ENCODE peak calls at places on chromosomes 16 and 17, in four cellular contexts. P is fibroblast of the aortic adventitia; T is Peyer's patch; C is CD8-positive, alpha-beta T cell. L is an unnamed sample.

GRCh38 chr16:82761236-82761635 is 134.5 kb downstream of the CDH13 start:
- DNase-seq in P (peak), T (peak), C (no peak), L (no peak)

GRCh38 chr17:77323413-77324171 is 182.8 kb downstream of the SEC14L1 start:
- DNase-seq in P (peak), T (peak), C (no peak), L (peak)

GRCh38 chr16:680967-681745 is 946 bp downstream of the STUB1 start:
- DNase-seq in P (peak), T (peak), C (no peak), L (peak)

GRCh38 chr16:13021996-13022395 is 120.6 kb downstream of the SHISA9 start:
- DNase-seq in P (no peak), T (no peak), C (no peak), L (no peak)

GRCh38 chr17:78343433-78344201 is 16.3 kb downstream of the SOCS3 start:
- DNase-seq in P (no peak), T (peak), C (peak), L (peak)

GRCh38 chr17:47413872-47414271 is 90.1 kb downstream of the EFCAB13 start:
- DNase-seq in P (no peak), T (no peak), C (no peak), L (no peak)

GRCh38 chr17:65191805-65192740 is 54.9 kb downstream of the RGS9 start:
- DNase-seq in P (peak), T (no peak), C (no peak), L (peak)

GRCh38 chr16:886084-886543 is 84.7 kb downstream of the LMF1 start:
- DNase-seq in P (no peak), T (no peak), C (no peak), L (no peak)

GRCh38 chr16:76696876-76697275 is 419.7 kb downstream of the CNTNAP4 start:
- DNase-seq in P (no peak), T (no peak), C (no peak), L (no peak)

GRCh38 chr17:8532021-8532420 is 96.3 kb downstream of the NDEL1 start:
- DNase-seq in P (peak), T (peak), C (no peak), L (no peak)

DNA sequence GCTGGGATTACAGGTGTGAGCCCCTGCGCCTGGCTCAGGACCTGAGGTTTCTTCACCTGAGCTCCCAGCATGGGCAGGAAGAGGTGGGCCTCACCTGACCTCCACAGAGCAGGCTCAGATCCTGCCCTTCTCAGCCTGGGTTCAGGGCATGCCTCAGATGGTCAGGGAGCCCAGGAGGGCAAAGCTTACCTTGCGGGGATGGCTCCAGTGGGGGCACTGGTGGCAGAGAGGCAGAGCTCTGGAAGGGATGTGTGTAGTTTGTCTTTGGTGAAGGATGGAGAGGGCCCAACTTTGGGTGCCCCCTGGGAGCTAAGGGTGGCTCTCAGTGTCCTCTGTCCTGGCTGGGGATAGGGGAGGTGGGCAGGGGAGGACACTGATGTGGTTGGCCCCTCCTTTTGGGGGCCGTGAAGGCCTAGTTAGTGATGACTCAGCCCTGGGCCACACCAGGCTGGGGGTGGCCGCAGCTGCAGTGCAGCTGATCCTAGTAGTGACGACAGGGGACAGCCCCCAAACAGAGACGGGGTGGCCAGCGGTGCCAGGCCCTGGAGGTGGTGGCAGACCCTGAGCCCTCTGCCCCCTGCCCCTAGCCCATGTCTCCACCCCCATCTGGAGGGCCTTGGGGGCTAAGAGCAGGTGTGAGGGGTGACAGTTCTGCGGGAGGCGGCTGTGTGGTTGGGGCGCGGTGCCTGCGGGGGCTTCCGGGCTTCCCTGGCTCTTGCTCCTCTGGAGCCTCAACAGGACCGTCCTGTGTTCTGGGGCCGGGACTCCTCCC is 5.8 kb downstream of the NHERF2 start:
- DNase-seq in P (no peak), T (no peak), C (no peak), L (no peak)
- H3K4me3 ChIP-seq in P (no peak), T (no peak), C (no peak), L (no peak)

GRCh38 chr17:50541916-50542688 is 4.9 kb upstream of the SPATA20 start:
- DNase-seq in P (peak), T (peak), C (peak), L (peak)
- TF ChIP-seq CTCF in P (peak), T (peak), C (peak), L (peak)

GRCh38 chr16:8718753-8719386 is 44.5 kb downstream of the ABAT start:
- DNase-seq in P (no peak), T (no peak), C (no peak), L (no peak)

GRCh38 chr16:8717469-8717868 is 43.1 kb downstream of the ABAT start:
- DNase-seq in P (no peak), T (no peak), C (no peak), L (no peak)

GRCh38 chr16:8716592-8716991 is 42.2 kb downstream of the ABAT start:
- DNase-seq in P (no peak), T (no peak), C (no peak), L (no peak)

GRCh38 chr16:8716052-8716451 is 41.6 kb downstream of the ABAT start:
- DNase-seq in P (no peak), T (no peak), C (no peak), L (no peak)

DNA sequence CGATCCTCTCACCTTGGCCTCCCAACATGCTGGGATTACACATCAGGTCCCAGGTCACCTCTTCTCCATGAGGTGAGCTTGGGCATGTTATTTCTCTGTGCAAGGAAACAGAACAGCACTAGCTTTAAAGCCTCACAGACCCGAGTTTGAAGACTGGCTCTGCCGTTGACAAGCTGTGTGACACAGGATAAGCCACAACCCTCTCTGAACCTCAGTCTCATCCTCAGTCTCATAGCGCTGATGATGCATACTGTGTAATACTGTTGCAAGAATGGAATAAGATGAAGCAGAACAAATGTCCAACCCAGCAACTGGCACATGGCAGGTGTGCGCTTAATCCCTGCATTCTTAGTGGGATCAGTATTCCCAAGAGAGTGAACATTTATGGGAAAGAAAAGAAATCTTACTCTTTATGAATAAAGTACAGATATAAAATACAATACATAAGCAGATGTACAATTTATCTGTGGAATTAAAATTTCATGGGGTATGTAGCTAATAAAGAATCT is 43.5 kb downstream of the ABAT start:
- DNase-seq in P (no peak), T (no peak), C (no peak), L (no peak)
- H3K4me3 ChIP-seq in P (no peak), T (no peak), C (no peak), L (no peak)

DNA sequence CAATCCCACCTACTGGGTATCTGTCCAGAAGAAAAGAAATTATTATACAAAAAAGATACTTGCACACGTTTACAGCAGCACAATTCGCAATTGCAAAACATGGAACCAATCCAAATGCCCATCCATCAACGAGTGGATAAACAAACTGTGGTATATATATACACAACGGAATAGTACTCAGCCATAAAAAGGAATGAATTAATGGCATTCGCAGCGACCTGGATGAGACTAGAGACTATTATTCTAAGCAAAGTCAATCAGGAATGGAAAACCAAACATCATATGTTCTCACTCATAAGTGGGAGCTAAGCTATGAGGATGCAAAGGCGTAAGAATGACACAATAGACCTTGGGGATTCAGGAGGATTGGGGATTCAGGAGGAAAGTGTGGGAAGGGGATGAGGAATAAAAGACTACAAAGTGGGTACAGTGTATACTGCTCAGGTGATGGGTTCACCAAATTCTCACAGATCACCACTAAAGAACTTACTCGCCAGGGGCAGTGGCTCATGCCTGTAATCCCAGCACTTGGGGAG is 21.0 kb downstream of the CNOT1 start:
- DNase-seq in P (no peak), T (no peak), C (no peak), L (no peak)
- TF ChIP-seq CTCF in P (no peak), T (no peak), C (no peak), L (no peak)

GRCh38 chr17:37744633-37744927 is 279 bp downstream of the HNF1B start:
- DNase-seq in P (no peak), T (no peak), C (no peak), L (no peak)
- H3K4me3 ChIP-seq in P (no peak), T (peak), C (no peak), L (peak)

GRCh38 chr17:42670925-42671657 is 5.7 kb downstream of the PLEKHH3 start:
- DNase-seq in P (no peak), T (no peak), C (no peak), L (no peak)

GRCh38 chr17:42669705-42670198 is 7.0 kb downstream of the PLEKHH3 start:
- DNase-seq in P (no peak), T (no peak), C (no peak), L (no peak)

GRCh38 chr17:42672038-42672437 is 4.8 kb downstream of the PLEKHH3 start:
- DNase-seq in P (no peak), T (no peak), C (no peak), L (no peak)

GRCh38 chr17:42673266-42673884 is 3.4 kb downstream of the PLEKHH3 start:
- DNase-seq in P (no peak), T (no peak), C (no peak), L (no peak)

GRCh38 chr17:42670199-42670924 is 6.4 kb downstream of the PLEKHH3 start:
- DNase-seq in P (no peak), T (no peak), C (no peak), L (no peak)
- TF ChIP-seq CTCF in P (no peak), T (no peak), C (peak), L (peak)

L was measured in GM12865.